ENCODE peak calls at places on chromosome X, in seven cellular contexts. H, P, V, K, A, F and B are unnamed samples.
A peak's percentile ranks its signal among the peaks of the same experiment; 100 is the strongest.

GRCh38 chrX:40173662-40174593 is 76.2 kb upstream of the BCOR start:
- DNase-seq in H (peak; percentile 45), P (no peak), V (no peak), K (no peak), A (peak; percentile 65), F (peak; percentile 68), B (peak; percentile 68)

GRCh38 chrX:30150196-30150895 is 65.0 kb upstream of the MAGEB2 start:
- DNase-seq in H (no peak), P (no peak), V (no peak), K (no peak), A (no peak), F (no peak), B (no peak)

GRCh38 chrX:48696301-48697181 is at the start of gene SUV39H1:
- DNase-seq in H (peak; percentile 90), P (peak; percentile 87), V (peak; percentile 79), K (peak; percentile 84), A (peak; percentile 91), F (peak; percentile 86), B (peak; percentile 86)

GRCh38 chrX:139881572-139881971 is 51.3 kb downstream of the ATP11C start:
- DNase-seq in H (no peak), P (no peak), V (no peak), K (no peak), A (no peak), F (no peak), B (no peak)

GRCh38 chrX:120549483-120550452 is 11.0 kb downstream of the CUL4B start:
- DNase-seq in H (no peak), P (peak; percentile 60), V (no peak), K (no peak), A (no peak), F (no peak), B (no peak)

GRCh38 chrX:116490091-116490490 is 27.3 kb upstream of the CT83 start:
- DNase-seq in H (no peak), P (no peak), V (no peak), K (no peak), A (peak; percentile 9), F (no peak), B (no peak)

GRCh38 chrX:9569875-9570274 is 105.0 kb downstream of the TBL1X start:
- DNase-seq in H (no peak), P (no peak), V (no peak), K (no peak), A (no peak), F (no peak), B (no peak)

GRCh38 chrX:44873415-44874270 is 655 bp downstream of the KDM6A start:
- DNase-seq in H (peak; percentile 65), P (peak; percentile 51), V (no peak), K (no peak), A (peak; percentile 3), F (peak; percentile 76), B (peak; percentile 75)

GRCh38 chrX:1071351-1071750 is 141.1 kb downstream of the CRLF2 start:
- DNase-seq in H (no peak), P (no peak), V (no peak), K (no peak), A (no peak), F (no peak), B (no peak)

GRCh38 chrX:3527811-3528210 is 181.4 kb upstream of the MXRA5 start:
- DNase-seq in H (no peak), P (peak; percentile 58), V (no peak), K (no peak), A (no peak), F (no peak), B (no peak)